ENCODE peak calls at places on chromosomes 13 and 19, in six cellular contexts. J, Q, X, W, N and D are unnamed samples.
A peak's percentile ranks its signal among the peaks of the same experiment; 100 is the strongest.

GRCh38 chr19:39342647-39343305 is 555 bp downstream of the SAMD4B start:
- DNase-seq in J (no peak), Q (no peak), X (no peak), W (no peak), N (peak; percentile 21), D (peak; percentile 40)

GRCh38 chr13:62119739-62120700 is 704.4 kb upstream of the PCDH20 start:
- DNase-seq in J (no peak), Q (no peak), X (peak; percentile 17), W (no peak), N (peak; percentile 52), D (peak; percentile 28)

GRCh38 chr19:48739400-48739825 is 997 bp downstream of the RASIP1 start:
- DNase-seq in J (no peak), Q (no peak), X (no peak), W (no peak), N (no peak), D (no peak)

GRCh38 chr13:33676045-33676699 is 141.8 kb upstream of the RFC3 start:
- DNase-seq in J (no peak), Q (no peak), X (no peak), W (no peak), N (no peak), D (no peak)

GRCh38 chr19:3849092-3849491 is 19.7 kb downstream of the ZFR2 start:
- DNase-seq in J (no peak), Q (peak; percentile 80), X (no peak), W (no peak), N (peak; percentile 58), D (no peak)

GRCh38 chr13:86569974-86570373 is 770.8 kb upstream of the SLITRK6 start:
- DNase-seq in J (no peak), Q (no peak), X (no peak), W (no peak), N (no peak), D (no peak)

GRCh38 chr19:4474504-4475136 is 2.5 kb downstream of the HDGFL2 start:
- DNase-seq in J (peak; percentile 77), Q (peak; percentile 90), X (peak; percentile 68), W (peak; percentile 68), N (peak; percentile 5), D (peak; percentile 78)

GRCh38 chr13:101417501-101417900 is 1.2 kb upstream of the NALCN start:
- DNase-seq in J (no peak), Q (no peak), X (no peak), W (no peak), N (peak; percentile 70), D (no peak)

DNA sequence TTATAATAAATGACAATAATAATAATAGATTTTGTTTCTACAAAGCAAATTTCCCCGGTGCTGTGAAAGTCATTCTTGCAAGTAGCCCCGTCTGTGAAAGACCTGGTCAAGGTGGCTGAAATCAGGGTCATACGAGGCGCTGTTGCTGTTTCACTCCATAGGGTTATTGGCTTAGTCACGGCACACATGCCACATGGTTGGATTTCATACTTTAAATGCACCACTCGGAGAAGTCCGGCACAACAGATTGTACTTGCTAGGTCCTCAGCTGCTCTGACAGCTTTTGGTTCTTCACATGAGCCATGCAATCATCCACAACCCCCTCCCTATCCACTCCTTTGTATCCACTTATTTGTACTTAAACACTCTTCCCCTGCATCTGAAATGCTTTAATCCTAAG is 124.3 kb downstream of the COL4A2 start:
- DNase-seq in J (no peak), Q (no peak), X (no peak), W (no peak), N (no peak), D (no peak)
- H3K14ac ChIP-seq in J (no peak overlapping the region), Q (no peak overlapping the region), X (no peak overlapping the region), W (no peak overlapping the region), N (no peak overlapping the region), D (no peak overlapping the region)

DNA sequence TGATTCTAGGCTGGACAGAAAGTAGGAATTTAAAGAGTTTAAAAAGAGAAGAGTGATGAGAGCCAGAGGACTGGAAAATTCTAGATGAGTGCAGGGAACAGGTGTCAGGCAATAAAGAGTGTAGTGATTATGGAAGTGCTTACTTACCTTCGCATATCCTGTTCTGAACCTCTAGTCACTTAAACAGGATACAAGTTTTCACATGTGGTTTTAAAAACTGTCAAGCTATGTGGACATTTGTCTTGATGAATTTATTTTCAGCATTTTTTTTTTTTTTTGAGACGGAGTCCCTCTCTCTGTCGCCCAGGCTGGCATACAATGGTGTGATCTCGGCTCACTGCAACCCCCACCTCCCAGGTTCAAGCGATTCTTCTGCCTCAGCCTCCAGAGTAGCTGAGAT is 34.3 kb upstream of the IL17D start:
- DNase-seq in J (no peak), Q (no peak), X (no peak), W (no peak), N (no peak), D (no peak)
- H3K14ac ChIP-seq in J (no peak overlapping the region), Q (no peak overlapping the region), X (no peak overlapping the region), W (no peak overlapping the region), N (no peak overlapping the region), D (no peak overlapping the region)

GRCh38 chr13:25910243-25910642 is 141.6 kb downstream of the SHISA2 start:
- DNase-seq in J (peak; percentile 29), Q (no peak), X (no peak), W (no peak), N (no peak), D (no peak)
- H3K14ac ChIP-seq in J (no peak overlapping the region), Q (no peak overlapping the region), X (no peak overlapping the region), W (no peak overlapping the region), N (no peak overlapping the region), D (no peak overlapping the region)

GRCh38 chr13:77507931-77508776 is 27.4 kb upstream of the SCEL start:
- DNase-seq in J (no peak), Q (no peak), X (peak; percentile 49), W (no peak), N (no peak), D (peak; percentile 29)

GRCh38 chr13:77506874-77507273 is 28.6 kb upstream of the SCEL start:
- DNase-seq in J (no peak), Q (no peak), X (no peak), W (no peak), N (no peak), D (peak; percentile 16)

GRCh38 chr13:77503398-77503797 is 32.1 kb upstream of the SCEL start:
- DNase-seq in J (no peak), Q (no peak), X (no peak), W (no peak), N (no peak), D (no peak)

GRCh38 chr13:77500094-77500493 is 35.4 kb upstream of the SCEL start:
- DNase-seq in J (no peak), Q (no peak), X (no peak), W (no peak), N (no peak), D (no peak)

DNA sequence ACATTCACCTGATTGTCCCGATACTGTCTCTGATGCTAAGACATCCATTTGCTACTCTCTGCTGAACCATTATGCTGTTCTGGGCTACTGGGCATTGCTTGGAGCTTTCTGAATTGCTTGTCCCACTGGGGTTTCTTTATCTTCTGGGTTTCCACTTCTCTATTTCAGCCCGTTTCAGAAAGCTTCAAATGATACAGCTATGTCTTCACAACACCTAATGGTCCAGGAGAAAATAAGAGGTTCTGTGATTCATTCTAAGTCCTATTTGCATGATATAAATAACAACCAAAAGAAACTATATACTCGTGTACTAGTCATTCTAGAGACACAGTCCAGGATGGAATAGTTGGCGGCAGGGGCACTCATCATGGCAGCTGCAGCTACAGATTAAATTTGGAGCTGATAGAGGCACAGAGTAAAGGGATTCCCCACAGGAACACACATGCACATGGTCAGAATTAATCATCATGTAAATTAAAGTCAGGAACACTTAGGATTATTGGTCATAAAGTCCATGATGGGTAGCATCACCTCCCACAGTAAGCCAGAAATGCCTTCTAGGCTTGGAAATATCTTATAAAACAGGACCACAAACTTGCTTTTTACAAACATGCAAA is 33.3 kb upstream of the SCEL start:
- DNase-seq in J (no peak), Q (no peak), X (no peak), W (no peak), N (no peak), D (no peak)
- H3K14ac ChIP-seq in J (no peak overlapping the region), Q (no peak overlapping the region), X (no peak overlapping the region), W (no peak overlapping the region), N (no peak overlapping the region), D (no peak overlapping the region)

GRCh38 chr19:32257326-32258073 is 87.9 kb upstream of the ZNF507 start:
- DNase-seq in J (no peak), Q (no peak), X (no peak), W (no peak), N (no peak), D (no peak)
- H3K14ac ChIP-seq in J (peak overlapping the region; percentile 32), Q (no peak overlapping the region), X (no peak overlapping the region), W (no peak overlapping the region), N (no peak overlapping the region), D (no peak overlapping the region)

GRCh38 chr19:2197270-2197669 is 33.5 kb downstream of the DOT1L start:
- DNase-seq in J (no peak), Q (no peak), X (no peak), W (no peak), N (no peak), D (no peak)
- H3K14ac ChIP-seq in J (peak overlapping the region; percentile 17), Q (no peak overlapping the region), X (no peak overlapping the region), W (no peak overlapping the region), N (no peak overlapping the region), D (no peak overlapping the region)

GRCh38 chr13:109971006-109971744 is 184.8 kb upstream of the IRS2 start:
- DNase-seq in J (no peak), Q (no peak), X (no peak), W (no peak), N (no peak), D (no peak)
- H3K14ac ChIP-seq in J (no peak overlapping the region), Q (no peak overlapping the region), X (no peak overlapping the region), W (no peak overlapping the region), N (no peak overlapping the region), D (no peak overlapping the region)